ENCODE peak calls at places on chromosomes 6 and 20, in nine cellular contexts. C, W, G, Q, E, V, T, X and F are unnamed samples.

GRCh38 chr6:130306377-130306776 is 59.4 kb upstream of the TMEM200A start:
- DNase-seq in G (no peak), T (no peak), X (no peak), V (no peak), E (no peak), C (no peak), Q (no peak), W (no peak), F (no peak)

GRCh38 chr20:46955601-46956556 is 61.2 kb downstream of the EYA2 start:
- DNase-seq in E (no peak), Q (no peak), T (no peak), W (no peak), V (no peak), G (no peak), C (no peak), X (no peak), F (no peak)

GRCh38 chr6:124131779-124132178 is 328.1 kb downstream of the NKAIN2 start:
- DNase-seq in C (no peak), X (no peak), W (no peak), G (peak), V (no peak), E (no peak), Q (no peak), T (no peak), F (no peak)

GRCh38 chr6:166507809-166508373 is 78.6 kb downstream of the RAMACL start:
- DNase-seq in T (no peak), Q (no peak), V (no peak), G (no peak), X (no peak), C (no peak), W (no peak), E (no peak), F (no peak)

GRCh38 chr6:53647437-53648094 is 18.0 kb downstream of the KLHL31 start:
- DNase-seq in X (no peak), T (no peak), V (peak), W (no peak), C (peak), Q (no peak), G (no peak), E (no peak), F (no peak)

GRCh38 chr20:46400828-46401477 is 5.5 kb downstream of the ELMO2 start:
- DNase-seq in E (no peak), T (no peak), X (no peak), Q (no peak), C (peak), G (no peak), V (peak), W (no peak), F (no peak)

GRCh38 chr6:169160091-169160854 is 93.4 kb downstream of the THBS2 start:
- DNase-seq in V (no peak), T (no peak), E (no peak), X (no peak), G (no peak), C (no peak), Q (no peak), W (no peak), F (no peak)

GRCh38 chr6:28807682-28808280 is 116.0 kb downstream of the TRIM27 start:
- DNase-seq in C (no peak), T (no peak), G (peak), V (no peak), W (no peak), E (no peak), X (no peak), Q (peak), F (no peak)

GRCh38 chr20:5480824-5481600 is 164.3 kb upstream of the PROKR2 start:
- DNase-seq in X (no peak), C (no peak), V (no peak), E (no peak), Q (peak), W (no peak), T (no peak), G (no peak), F (no peak)